ENCODE peak calls at places on chromosomes 5 and 9, in eight cellular contexts. One of them, this sample, is unnamed.
A peak's percentile ranks its signal among the peaks of the same experiment; 100 is the strongest.

GRCh38 chr5:38666668-38667498 is 110.4 kb upstream of the LIFR start:
- DNase-seq in osteocyte: peak; percentile 73
- DNase-seq in breast epithelium: no peak
- DNase-seq in PC-9: no peak
- DNase-seq in BE2C: peak; percentile 53
- DNase-seq in fibroblast of lung: peak; percentile 52
- DNase-seq in WERI-Rb-1: peak; percentile 63
- DNase-seq in IMR-90: peak; percentile 34
- DNase-seq in this sample: peak; percentile 68

GRCh38 chr5:145441228-145441627 is 393.9 kb downstream of the PRELID2 start:
- DNase-seq in osteocyte: no peak
- DNase-seq in breast epithelium: no peak
- DNase-seq in PC-9: no peak
- DNase-seq in BE2C: no peak
- DNase-seq in fibroblast of lung: no peak
- DNase-seq in WERI-Rb-1: no peak
- DNase-seq in IMR-90: no peak
- DNase-seq in this sample: no peak

GRCh38 chr5:16842916-16843315 is 93.2 kb downstream of the MYO10 start:
- DNase-seq in osteocyte: no peak
- DNase-seq in breast epithelium: no peak
- DNase-seq in PC-9: no peak
- DNase-seq in BE2C: no peak
- DNase-seq in fibroblast of lung: peak; percentile 58
- DNase-seq in WERI-Rb-1: no peak
- DNase-seq in IMR-90: no peak
- DNase-seq in this sample: no peak

GRCh38 chr5:174920906-174921550 is 196.6 kb downstream of the MSX2 start:
- DNase-seq in osteocyte: no peak
- DNase-seq in breast epithelium: no peak
- DNase-seq in PC-9: no peak
- DNase-seq in BE2C: no peak
- DNase-seq in fibroblast of lung: peak; percentile 11
- DNase-seq in WERI-Rb-1: no peak
- DNase-seq in IMR-90: no peak
- DNase-seq in this sample: no peak

GRCh38 chr5:176895350-176895749 is 3.8 kb downstream of the HK3 start:
- DNase-seq in osteocyte: no peak
- DNase-seq in breast epithelium: no peak
- DNase-seq in PC-9: peak; percentile 30
- DNase-seq in BE2C: no peak
- DNase-seq in fibroblast of lung: no peak
- DNase-seq in WERI-Rb-1: no peak
- DNase-seq in IMR-90: no peak
- DNase-seq in this sample: no peak

GRCh38 chr5:133753856-133754255 is 141.5 kb upstream of the FSTL4 start:
- DNase-seq in osteocyte: peak; percentile 64
- DNase-seq in breast epithelium: peak; percentile 60
- DNase-seq in PC-9: no peak
- DNase-seq in BE2C: no peak
- DNase-seq in fibroblast of lung: no peak
- DNase-seq in WERI-Rb-1: no peak
- DNase-seq in IMR-90: no peak
- DNase-seq in this sample: no peak

GRCh38 chr5:136249678-136250266 is 56.8 kb upstream of the SMIM32 start:
- DNase-seq in osteocyte: no peak
- DNase-seq in breast epithelium: peak; percentile 59
- DNase-seq in PC-9: no peak
- DNase-seq in BE2C: peak; percentile 61
- DNase-seq in fibroblast of lung: peak; percentile 65
- DNase-seq in WERI-Rb-1: peak; percentile 75
- DNase-seq in IMR-90: peak; percentile 70
- DNase-seq in this sample: peak; percentile 55

GRCh38 chr5:157046041-157046440 is 12.9 kb downstream of the HAVCR1 start:
- DNase-seq in osteocyte: no peak
- DNase-seq in breast epithelium: no peak
- DNase-seq in PC-9: no peak
- DNase-seq in BE2C: peak; percentile 22
- DNase-seq in fibroblast of lung: peak; percentile 37
- DNase-seq in WERI-Rb-1: peak; percentile 15
- DNase-seq in IMR-90: no peak
- DNase-seq in this sample: peak; percentile 39

GRCh38 chr5:2093859-2094615 is 211.3 kb upstream of the IRX4 start:
- DNase-seq in osteocyte: no peak
- DNase-seq in breast epithelium: no peak
- DNase-seq in PC-9: no peak
- DNase-seq in BE2C: no peak
- DNase-seq in fibroblast of lung: no peak
- DNase-seq in WERI-Rb-1: no peak
- DNase-seq in IMR-90: no peak
- DNase-seq in this sample: no peak

GRCh38 chr5:88660947-88661869 is 221.8 kb downstream of the MEF2C start:
- DNase-seq in osteocyte: no peak
- DNase-seq in breast epithelium: no peak
- DNase-seq in PC-9: peak; percentile 84
- DNase-seq in BE2C: peak; percentile 97
- DNase-seq in fibroblast of lung: peak; percentile 99
- DNase-seq in WERI-Rb-1: peak; percentile 98
- DNase-seq in IMR-90: peak; percentile 77
- DNase-seq in this sample: no peak

GRCh38 chr5:76546497-76547102 is 76.6 kb downstream of the F2RL2 start:
- DNase-seq in osteocyte: no peak
- DNase-seq in breast epithelium: no peak
- DNase-seq in PC-9: no peak
- DNase-seq in BE2C: no peak
- DNase-seq in fibroblast of lung: no peak
- DNase-seq in WERI-Rb-1: no peak
- DNase-seq in IMR-90: no peak
- DNase-seq in this sample: no peak

GRCh38 chr9:130430734-130431535 is 13.8 kb upstream of the ASS1 start:
- DNase-seq in osteocyte: no peak
- DNase-seq in breast epithelium: no peak
- DNase-seq in PC-9: no peak
- DNase-seq in BE2C: no peak
- DNase-seq in fibroblast of lung: no peak
- DNase-seq in WERI-Rb-1: no peak
- DNase-seq in IMR-90: no peak
- DNase-seq in this sample: no peak

GRCh38 chr5:139061856-139062255 is 136.3 kb downstream of the SIL1 start:
- DNase-seq in osteocyte: no peak
- DNase-seq in breast epithelium: no peak
- DNase-seq in PC-9: no peak
- DNase-seq in BE2C: no peak
- DNase-seq in fibroblast of lung: peak; percentile 49
- DNase-seq in WERI-Rb-1: peak; percentile 81
- DNase-seq in IMR-90: peak; percentile 13
- DNase-seq in this sample: no peak

DNA sequence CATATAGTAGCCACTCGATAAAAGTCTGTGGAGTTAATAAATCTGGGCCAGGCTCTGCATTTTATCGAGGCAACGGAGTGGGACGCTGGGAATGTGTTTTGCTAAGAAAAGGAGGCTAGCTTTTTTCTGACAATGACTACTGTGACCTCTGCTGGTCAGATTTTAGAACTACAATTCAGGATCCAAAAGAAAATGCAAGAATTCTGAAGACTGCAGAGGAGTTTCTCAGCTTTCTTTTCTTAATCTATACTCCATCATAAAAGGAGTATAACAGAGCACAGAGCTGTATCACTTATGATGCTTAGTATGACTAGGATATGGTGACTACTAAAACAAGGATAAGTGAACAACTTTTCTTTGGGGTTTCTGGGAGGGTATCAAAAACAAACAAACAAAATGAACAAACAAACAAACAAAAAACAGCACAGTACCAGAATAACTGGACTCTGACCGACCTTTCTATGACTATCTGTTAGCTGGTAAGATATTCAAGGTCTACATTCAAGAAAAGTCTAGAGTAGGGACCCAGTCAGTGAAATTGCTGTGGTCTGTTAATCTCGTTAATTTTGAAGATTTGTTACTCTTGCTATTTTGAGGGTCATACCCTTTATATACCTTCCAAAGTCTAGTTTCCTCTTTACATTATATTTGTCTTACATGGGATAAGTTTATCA is 46.2 kb upstream of the CER1 start:
- DNase-seq in osteocyte: no peak
- DNase-seq in breast epithelium: no peak
- DNase-seq in PC-9: no peak
- DNase-seq in BE2C: peak; percentile 49
- DNase-seq in fibroblast of lung: peak; percentile 32
- DNase-seq in WERI-Rb-1: peak; percentile 30
- DNase-seq in IMR-90: peak; percentile 51
- DNase-seq in this sample: no peak
- TF ChIP-seq CTCF in osteocyte: peak; percentile 81
- TF ChIP-seq CTCF in breast epithelium: peak; percentile 75
- TF ChIP-seq CTCF in PC-9: peak; percentile 83
- TF ChIP-seq CTCF in BE2C: peak; percentile 77
- TF ChIP-seq CTCF in fibroblast of lung: peak; percentile 65
- TF ChIP-seq CTCF in WERI-Rb-1: peak; percentile 55
- TF ChIP-seq CTCF in IMR-90: peak; percentile 72
- TF ChIP-seq CTCF in this sample: peak; percentile 62

DNA sequence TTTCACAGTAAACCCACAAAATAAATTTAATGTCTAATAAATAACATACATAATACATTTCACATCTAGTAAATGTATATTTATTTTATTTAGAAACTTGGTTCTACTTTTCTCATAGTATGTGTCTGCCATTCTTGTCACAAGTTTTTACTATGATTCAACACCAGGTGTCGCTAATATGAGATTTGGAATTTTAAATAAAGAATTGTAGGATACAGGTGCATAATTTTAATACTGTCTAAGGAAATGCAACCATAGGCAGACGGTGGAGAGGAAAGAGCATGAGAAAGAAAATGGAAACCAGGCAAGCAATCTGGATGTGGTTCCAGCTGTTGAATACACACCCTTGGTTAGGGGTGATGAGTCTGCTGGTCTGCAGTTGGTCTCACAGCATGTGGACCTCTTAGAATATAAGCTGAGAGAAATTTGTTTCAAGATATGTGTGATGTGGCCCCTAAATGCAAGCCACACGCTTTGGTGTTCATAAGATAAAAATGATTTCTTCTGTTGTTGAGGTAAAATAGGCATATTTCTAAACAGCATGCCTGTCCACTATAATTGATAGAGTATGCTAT is 114.7 kb upstream of the TXNDC8 start:
- DNase-seq in osteocyte: no peak
- DNase-seq in breast epithelium: no peak
- DNase-seq in PC-9: no peak
- DNase-seq in BE2C: no peak
- DNase-seq in fibroblast of lung: no peak
- DNase-seq in WERI-Rb-1: no peak
- DNase-seq in IMR-90: peak; percentile 15
- DNase-seq in this sample: no peak
- TF ChIP-seq CTCF in osteocyte: peak; percentile 64
- TF ChIP-seq CTCF in breast epithelium: no peak
- TF ChIP-seq CTCF in PC-9: peak; percentile 68
- TF ChIP-seq CTCF in BE2C: peak; percentile 33
- TF ChIP-seq CTCF in fibroblast of lung: peak; percentile 12
- TF ChIP-seq CTCF in WERI-Rb-1: peak; percentile 6
- TF ChIP-seq CTCF in IMR-90: peak; percentile 39
- TF ChIP-seq CTCF in this sample: no peak

GRCh38 chr5:42912184-42912766 is 100.6 kb upstream of the SELENOP start:
- DNase-seq in osteocyte: no peak
- DNase-seq in breast epithelium: no peak
- DNase-seq in PC-9: peak; percentile 69
- DNase-seq in BE2C: peak; percentile 40
- DNase-seq in fibroblast of lung: peak; percentile 42
- DNase-seq in WERI-Rb-1: no peak
- DNase-seq in IMR-90: peak; percentile 72
- DNase-seq in this sample: no peak
- TF ChIP-seq CTCF in osteocyte: peak; percentile 68
- TF ChIP-seq CTCF in breast epithelium: no peak
- TF ChIP-seq CTCF in PC-9: peak; percentile 96
- TF ChIP-seq CTCF in BE2C: peak; percentile 61
- TF ChIP-seq CTCF in fibroblast of lung: peak; percentile 56
- TF ChIP-seq CTCF in WERI-Rb-1: no peak
- TF ChIP-seq CTCF in IMR-90: peak; percentile 79
- TF ChIP-seq CTCF in this sample: peak; percentile 36

GRCh38 chr9:7841831-7842230 is 42.3 kb upstream of the DMAC1 start:
- DNase-seq in osteocyte: no peak
- DNase-seq in breast epithelium: no peak
- DNase-seq in PC-9: no peak
- DNase-seq in BE2C: no peak
- DNase-seq in fibroblast of lung: no peak
- DNase-seq in WERI-Rb-1: no peak
- DNase-seq in IMR-90: no peak
- DNase-seq in this sample: no peak

GRCh38 chr9:7848498-7848897 is 48.9 kb upstream of the DMAC1 start:
- DNase-seq in osteocyte: no peak
- DNase-seq in breast epithelium: no peak
- DNase-seq in PC-9: no peak
- DNase-seq in BE2C: no peak
- DNase-seq in fibroblast of lung: no peak
- DNase-seq in WERI-Rb-1: no peak
- DNase-seq in IMR-90: no peak
- DNase-seq in this sample: no peak

DNA sequence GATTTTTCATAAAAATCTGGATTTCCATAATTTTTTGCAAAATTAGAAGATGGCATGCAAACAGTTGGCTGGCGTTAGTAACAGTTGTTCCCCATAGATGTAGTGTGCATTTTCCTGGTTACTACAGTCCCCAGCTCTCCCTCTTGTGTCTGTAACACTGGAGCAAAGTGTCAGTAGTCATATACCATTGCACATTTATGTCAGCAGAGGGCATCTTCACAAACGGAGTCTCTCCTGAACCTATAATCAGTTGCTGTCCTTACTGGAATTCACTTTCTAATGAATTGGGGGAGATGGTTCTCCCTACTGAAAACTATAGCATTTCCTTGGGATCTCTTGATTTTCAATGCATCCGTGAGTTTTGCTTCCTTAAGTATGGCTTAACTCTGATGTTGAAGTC is 44.7 kb upstream of the DMAC1 start:
- DNase-seq in osteocyte: no peak
- DNase-seq in breast epithelium: no peak
- DNase-seq in PC-9: no peak
- DNase-seq in BE2C: peak; percentile 18
- DNase-seq in fibroblast of lung: peak; percentile 7
- DNase-seq in WERI-Rb-1: peak; percentile 24
- DNase-seq in IMR-90: peak; percentile 7
- DNase-seq in this sample: no peak
- TF ChIP-seq CTCF in osteocyte: peak; percentile 24
- TF ChIP-seq CTCF in breast epithelium: no peak
- TF ChIP-seq CTCF in PC-9: peak; percentile 39
- TF ChIP-seq CTCF in BE2C: peak; percentile 60
- TF ChIP-seq CTCF in fibroblast of lung: no peak
- TF ChIP-seq CTCF in WERI-Rb-1: peak; percentile 51
- TF ChIP-seq CTCF in IMR-90: peak; percentile 18
- TF ChIP-seq CTCF in this sample: no peak

DNA sequence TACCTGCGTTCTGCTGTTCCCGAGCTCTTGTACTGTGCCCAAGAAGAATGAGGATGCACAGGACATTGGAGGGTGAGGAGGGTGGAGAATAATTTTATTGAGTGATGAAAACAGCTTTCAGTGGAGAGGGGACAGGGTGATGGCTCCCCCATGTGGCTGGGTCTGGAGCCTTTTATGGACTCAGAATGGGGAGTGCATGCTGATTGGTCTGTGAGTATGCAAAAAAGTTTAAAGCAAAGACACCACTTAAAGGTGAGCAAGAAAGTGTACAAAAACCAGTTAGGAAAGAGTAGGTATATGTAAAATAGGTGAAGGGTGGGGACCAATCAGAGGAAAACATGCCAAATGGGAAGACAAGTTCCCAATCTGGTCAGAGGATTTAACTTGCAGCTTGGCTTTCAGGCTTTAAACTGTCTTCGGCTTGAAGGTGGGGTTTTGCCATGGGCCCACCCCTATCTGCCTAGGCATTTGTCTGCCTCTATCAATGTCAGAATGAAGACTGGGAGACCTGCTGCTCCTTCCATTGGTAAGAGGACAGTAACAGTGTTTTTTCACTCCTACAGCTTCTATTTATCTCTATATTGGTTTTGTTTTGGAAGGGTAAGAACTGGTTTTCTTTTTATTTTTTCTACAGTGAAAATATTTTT is 118.0 kb upstream of the RAI14 start:
- DNase-seq in osteocyte: no peak
- DNase-seq in breast epithelium: no peak
- DNase-seq in PC-9: no peak
- DNase-seq in BE2C: no peak
- DNase-seq in fibroblast of lung: no peak
- DNase-seq in WERI-Rb-1: no peak
- DNase-seq in IMR-90: peak; percentile 31
- DNase-seq in this sample: peak; percentile 38
- TF ChIP-seq CTCF in osteocyte: no peak
- TF ChIP-seq CTCF in breast epithelium: no peak
- TF ChIP-seq CTCF in PC-9: peak; percentile 52
- TF ChIP-seq CTCF in BE2C: peak; percentile 57
- TF ChIP-seq CTCF in fibroblast of lung: peak; percentile 50
- TF ChIP-seq CTCF in WERI-Rb-1: peak; percentile 29
- TF ChIP-seq CTCF in IMR-90: peak; percentile 57
- TF ChIP-seq CTCF in this sample: peak; percentile 49